ENCODE peak calls at places on chromosomes 1 and 21, in five cellular contexts. I is Panc1, U is glutamatergic neuron, J is PC-9, V is neural progenitor cell. M is an unnamed sample.

GRCh38 chr1:242133351-242133750 is 134.5 kb upstream of the MAP1LC3C start:
- DNase-seq in I (no peak), V (no peak), U (no peak), J (no peak), M (no peak)

GRCh38 chr1:41679531-41679930 is 195.0 kb upstream of the EDN2 start:
- DNase-seq in U (no peak), I (no peak), J (no peak), V (no peak), M (no peak)

GRCh38 chr1:6059866-6060265 is 14.2 kb downstream of the KCNAB2 start:
- DNase-seq in J (peak), U (no peak), I (no peak), V (no peak), M (no peak)

GRCh38 chr1:245599413-245600174 is 444.8 kb downstream of the KIF26B start:
- DNase-seq in V (no peak), U (no peak), J (no peak), I (no peak), M (no peak)

GRCh38 chr21:34881894-34882371 is 167.2 kb downstream of the RUNX1 start:
- DNase-seq in I (peak), J (peak), U (no peak), V (no peak), M (no peak)

GRCh38 chr1:239630767-239631166 is 244.4 kb downstream of the CHRM3 start:
- DNase-seq in U (no peak), V (no peak), J (no peak), I (no peak), M (no peak)

GRCh38 chr1:225250432-225250831 is 177.4 kb downstream of the LBR start:
- DNase-seq in I (no peak), J (no peak), U (no peak), V (no peak), M (no peak)

GRCh38 chr21:42121792-42122191 is 50.7 kb downstream of the UMODL1 start:
- DNase-seq in I (no peak), U (no peak), V (no peak), J (no peak), M (no peak)

GRCh38 chr1:96281491-96281890 is 440.1 kb upstream of the PTBP2 start:
- DNase-seq in U (no peak), V (no peak), J (no peak), I (no peak), M (no peak)

GRCh38 chr21:37241426-37241825 is 25.7 kb downstream of the VPS26C start:
- DNase-seq in J (no peak), I (no peak), U (no peak), V (no peak), M (no peak)

GRCh38 chr1:230077011-230077410 is 10.0 kb downstream of the GALNT2 start:
- DNase-seq in U (no peak), V (no peak), J (no peak), I (no peak), M (no peak)

GRCh38 chr1:210536263-210536961 is 207.7 kb downstream of the HHAT start:
- DNase-seq in I (no peak), U (no peak), V (peak), J (no peak), M (no peak)

GRCh38 chr21:33971492-33972013 is 55.9 kb upstream of the ATP5PO start:
- DNase-seq in I (peak), J (no peak), V (peak), U (no peak), M (no peak)

GRCh38 chr1:18947570-18947969 is 8.9 kb downstream of the IFFO2 start:
- DNase-seq in J (no peak), I (no peak), V (no peak), U (no peak), M (no peak)

GRCh38 chr1:89310976-89311375 is 38.3 kb upstream of the GBP5 start:
- DNase-seq in J (no peak), V (no peak), I (no peak), U (no peak), M (no peak)

GRCh38 chr1:184771190-184771691 is 16.6 kb upstream of the EDEM3 start:
- DNase-seq in I (no peak), V (peak), U (no peak), J (no peak), M (no peak)

GRCh38 chr1:161071886-161072371 is 2.2 kb upstream of the ARHGAP30 start:
- DNase-seq in J (no peak), I (peak), V (peak), U (peak), M (peak)

GRCh38 chr1:25009675-25010262 is 79.7 kb upstream of the RUNX3 start:
- DNase-seq in U (no peak), V (no peak), J (no peak), I (no peak), M (no peak)

GRCh38 chr1:157697781-157698569 is 2.6 kb downstream of the FCRL3 start:
- DNase-seq in V (no peak), J (no peak), I (no peak), U (no peak), M (no peak)

GRCh38 chr1:151408891-151409290 is 9.5 kb downstream of the PSMB4 start:
- DNase-seq in I (no peak), J (no peak), U (no peak), V (no peak), M (no peak)

GRCh38 chr1:232377494-232377770 is 252.5 kb downstream of the SIPA1L2 start:
- DNase-seq in V (no peak), U (no peak), J (no peak), I (no peak), M (no peak)

GRCh38 chr1:186819563-186819962 is 9.2 kb upstream of the PLA2G4A start:
- DNase-seq in I (no peak), U (no peak), J (no peak), V (no peak), M (no peak)

GRCh38 chr1:100353988-100354387 is 1.7 kb downstream of the CDC14A start:
- DNase-seq in J (peak), V (peak), U (no peak), I (no peak), M (peak)

GRCh38 chr1:56156937-56157336 is 422.4 kb downstream of the PLPP3 start:
- DNase-seq in I (no peak), J (no peak), U (no peak), V (no peak), M (no peak)

GRCh38 chr1:166875734-166876539 is at the start of gene TADA1:
- DNase-seq in J (peak), V (peak), U (peak), I (peak), M (peak)
- TF ChIP-seq CTCF in J (no peak), V (no peak), U (no peak), I (no peak), M (peak)

GRCh38 chr1:218715961-218716669 is 371.0 kb downstream of the TGFB2 start:
- DNase-seq in U (no peak), J (no peak), I (no peak), V (no peak), M (no peak)
- TF ChIP-seq CTCF in U (no peak), J (no peak), I (no peak), V (no peak), M (no peak)

DNA sequence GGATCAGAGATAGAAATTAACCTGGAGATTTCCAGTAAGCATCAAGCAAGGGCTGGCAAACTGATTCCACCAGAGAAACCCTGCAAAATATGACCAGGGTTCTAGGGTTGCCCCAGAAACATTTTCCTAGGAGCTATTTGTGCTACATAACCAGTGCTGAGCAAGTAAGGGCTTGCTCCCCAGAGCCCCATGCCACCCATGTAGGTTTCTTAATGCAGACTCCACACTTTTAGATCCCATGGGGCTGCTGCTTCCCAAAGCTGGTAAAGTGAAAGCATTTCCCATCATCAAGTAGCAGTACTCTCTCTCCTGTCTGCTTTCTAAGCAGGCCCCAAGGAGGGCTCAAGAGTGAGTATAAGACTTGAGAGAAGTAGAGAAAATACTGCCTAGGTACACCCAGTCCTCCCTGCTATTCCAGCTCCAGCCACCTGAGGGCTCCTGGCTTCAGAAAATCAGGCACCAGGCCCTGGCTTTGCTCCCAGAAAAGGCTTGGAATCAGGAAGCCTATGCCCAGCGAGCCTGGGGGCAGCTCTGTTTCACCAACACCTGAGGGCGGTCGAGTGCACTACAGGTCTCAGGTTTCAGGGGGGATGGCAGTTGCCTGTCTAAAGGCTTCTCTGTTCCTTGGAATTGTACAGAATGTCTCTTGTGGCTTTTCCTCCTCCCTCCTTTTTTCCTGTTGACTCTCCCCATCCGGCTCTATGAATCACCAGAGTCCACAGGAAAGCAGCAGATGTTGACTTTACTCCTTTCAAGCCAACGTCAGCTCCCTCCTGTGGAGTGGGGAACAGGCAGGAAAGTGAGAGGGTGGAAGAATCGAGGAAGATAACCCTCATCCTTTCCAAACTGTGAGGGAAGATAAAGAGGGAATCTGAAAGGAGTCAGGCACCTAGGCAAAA is 6.2 kb upstream of the ANKRD35 start:
- DNase-seq in J (peak), U (peak), V (peak), I (peak), M (peak)
- TF ChIP-seq CTCF in J (peak), U (peak), V (peak), I (peak), M (peak)

DNA sequence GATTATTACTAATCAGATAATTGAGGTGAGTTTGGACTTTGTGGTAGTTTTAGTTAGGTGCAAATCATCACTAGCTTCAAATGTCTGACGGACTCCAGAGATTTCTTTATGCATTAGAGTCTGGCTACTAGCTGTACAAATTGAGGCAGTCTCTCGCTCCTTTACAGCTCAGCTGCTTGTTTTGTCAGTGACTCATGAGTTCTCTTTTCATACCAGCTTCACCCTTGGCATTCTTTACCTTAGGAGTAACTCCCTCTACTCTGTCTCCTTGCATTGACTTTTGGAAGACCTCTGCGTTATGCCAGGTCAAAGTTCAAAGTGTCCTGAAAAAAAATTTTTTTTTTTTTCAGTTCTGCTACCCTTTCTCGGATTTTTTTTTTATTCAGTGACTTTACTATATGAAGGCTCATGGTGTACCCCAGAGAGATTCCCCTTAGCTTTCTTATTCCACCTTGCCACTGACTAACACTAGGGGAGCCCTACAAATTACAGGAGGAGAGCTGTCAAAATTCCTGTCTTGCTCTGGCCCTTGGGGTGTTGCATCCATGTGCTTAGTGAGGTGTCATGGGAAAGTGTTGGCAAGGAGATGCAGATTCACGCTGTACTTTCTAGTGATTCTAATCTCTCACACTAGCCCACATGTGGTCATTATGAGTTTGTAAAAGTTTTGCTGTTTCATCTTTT is 576.6 kb downstream of the ADGRL2 start:
- DNase-seq in I (no peak), U (no peak), J (no peak), V (no peak), M (no peak)
- TF ChIP-seq CTCF in I (peak), U (no peak), J (no peak), V (peak), M (no peak)

DNA sequence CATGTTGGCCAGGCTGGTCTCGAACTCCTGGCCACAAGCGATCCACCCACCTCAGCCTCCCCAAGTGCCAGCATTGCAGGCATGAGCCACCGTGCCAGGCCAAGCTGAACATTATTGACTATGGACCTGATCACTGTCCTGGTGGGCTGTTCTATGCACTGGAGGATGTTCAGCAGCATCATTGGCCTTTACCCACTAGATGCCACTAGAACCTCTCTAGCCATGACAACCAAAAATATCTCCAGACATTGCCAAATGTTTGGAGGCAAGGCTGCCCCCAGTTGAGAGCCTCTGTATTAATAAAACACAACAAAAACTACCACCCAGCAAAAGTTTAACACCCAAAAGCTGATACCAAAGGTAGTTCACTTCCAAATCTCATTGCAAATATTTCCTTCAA is 110.8 kb upstream of the SOD1 start:
- DNase-seq in U (no peak), J (no peak), I (no peak), V (no peak), M (no peak)
- TF ChIP-seq CTCF in U (no peak), J (no peak), I (no peak), V (peak), M (no peak)

GRCh38 chr1:11964656-11965055 is 15.6 kb upstream of the MFN2 start:
- DNase-seq in V (no peak), U (no peak), J (no peak), I (no peak), M (no peak)

GRCh38 chr1:11961230-11961629 is 19.0 kb upstream of the MFN2 start:
- DNase-seq in J (no peak), U (no peak), I (no peak), V (no peak), M (no peak)

GRCh38 chr1:11970441-11971185 is 9.6 kb upstream of the MFN2 start:
- DNase-seq in V (no peak), U (no peak), I (no peak), J (no peak), M (no peak)

GRCh38 chr1:11963622-11964021 is 16.6 kb upstream of the MFN2 start:
- DNase-seq in V (no peak), U (no peak), J (no peak), I (no peak), M (no peak)

DNA sequence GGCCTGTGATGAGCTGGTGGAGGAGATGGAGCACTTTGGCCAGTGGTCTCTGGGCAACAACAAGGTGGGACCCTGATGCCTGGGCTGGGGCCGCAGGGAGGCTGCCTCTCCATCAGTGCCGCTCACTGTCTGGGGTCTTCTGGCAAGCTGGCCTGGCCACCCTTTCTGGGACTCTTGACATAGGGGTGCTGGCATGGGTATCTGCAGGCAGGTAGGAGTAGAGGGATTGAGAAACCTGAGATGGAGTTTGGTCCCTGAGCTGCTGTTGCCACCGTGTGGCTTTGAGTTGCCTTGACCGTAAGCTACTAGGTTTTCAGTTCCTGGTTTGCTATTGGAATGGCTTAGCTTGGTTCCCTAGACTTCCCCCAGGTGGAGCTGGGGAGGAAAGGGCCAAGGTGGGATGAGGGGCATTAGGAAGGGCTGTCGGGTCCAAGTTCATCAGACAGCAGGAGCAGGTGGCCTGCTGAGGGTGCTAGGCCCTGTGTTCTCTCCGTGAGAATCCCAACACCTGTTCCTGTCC is 13.2 kb upstream of the MFN2 start:
- DNase-seq in V (peak), U (no peak), J (peak), I (peak), M (no peak)
- TF ChIP-seq CTCF in V (peak), U (no peak), J (peak), I (no peak), M (peak)

GRCh38 chr1:221743416-221744208 is 1.7 kb upstream of the DUSP10 start:
- DNase-seq in I (no peak), V (no peak), J (peak), U (no peak), M (no peak)

GRCh38 chr1:221740941-221741363 is 937 bp downstream of the DUSP10 start:
- DNase-seq in I (no peak), J (no peak), U (no peak), V (peak), M (no peak)

GRCh38 chr1:221741971-221742554 is at the start of gene DUSP10:
- DNase-seq in V (peak), U (peak), I (peak), J (peak), M (peak)

GRCh38 chr1:221741364-221741970 is 422 bp downstream of the DUSP10 start:
- DNase-seq in U (peak), J (no peak), I (no peak), V (peak), M (peak)

GRCh38 chr1:221742555-221743415 is 896 bp upstream of the DUSP10 start:
- DNase-seq in J (peak), I (no peak), U (peak), V (peak), M (peak)
- TF ChIP-seq CTCF in J (peak), I (peak), U (no peak), V (peak), M (peak)

GRCh38 chr21:14308234-14308633 is 74.7 kb downstream of the HSPA13 start:
- DNase-seq in U (no peak), I (no peak), J (no peak), V (no peak), M (no peak)

GRCh38 chr21:14303731-14304488 is 79.0 kb downstream of the HSPA13 start:
- DNase-seq in V (no peak), U (no peak), I (no peak), J (peak), M (no peak)

DNA sequence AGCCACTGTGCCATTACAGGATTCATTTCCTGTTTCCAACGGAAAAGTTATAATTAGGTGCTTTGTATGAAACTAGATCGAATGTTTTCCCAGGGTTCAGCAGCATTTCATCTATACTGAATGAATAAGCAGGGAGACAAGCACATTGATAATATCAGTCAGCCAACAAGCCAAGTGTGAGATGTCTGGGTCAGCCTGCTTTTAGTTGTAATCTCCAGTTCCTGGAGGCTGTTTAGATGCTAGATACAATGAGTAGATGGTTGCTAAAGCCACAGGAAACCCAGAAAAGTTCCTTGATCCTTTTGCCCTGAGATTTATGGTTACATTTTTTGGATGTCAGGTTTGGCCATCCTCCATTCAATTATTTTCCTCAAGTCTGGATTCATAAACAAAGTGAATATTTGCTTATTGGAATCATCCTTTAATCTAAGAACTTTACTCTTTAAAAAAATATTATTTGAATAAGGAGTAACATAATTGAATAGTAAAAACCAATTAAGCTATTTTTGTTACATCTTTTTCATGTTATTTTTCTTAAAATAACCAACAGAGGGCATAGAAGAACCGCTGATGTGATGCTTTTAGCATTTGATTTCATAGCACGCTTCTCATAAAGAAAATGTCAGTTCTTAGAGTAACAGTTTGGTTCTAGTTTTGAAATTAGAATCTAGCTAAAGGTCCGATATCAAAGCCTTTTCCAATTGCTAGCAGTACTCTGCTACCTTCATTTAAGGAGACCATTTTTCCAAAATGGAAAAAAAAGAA is 76.6 kb downstream of the HSPA13 start:
- DNase-seq in J (no peak), U (no peak), I (no peak), V (no peak), M (no peak)
- TF ChIP-seq CTCF in J (peak), U (no peak), I (peak), V (peak), M (peak)

GRCh38 chr1:115183158-115183557 is 93.9 kb upstream of the TSPAN2 start:
- DNase-seq in V (peak), U (no peak), J (no peak), I (no peak), M (no peak)
- TF ChIP-seq CTCF in V (peak), U (no peak), J (no peak), I (peak), M (no peak)

M was measured in LNCaP clone FGC.